ENCODE peak calls at places on chromosomes 11 and 22, in six cellular contexts. One of them, this sample, is unnamed.

GRCh38 chr11:120774591-120775386 is 249.1 kb upstream of the TBCEL start:
- DNase-seq in uterus: no peak
- DNase-seq in pancreas: no peak
- DNase-seq in PC-3: no peak
- DNase-seq in BE2C: no peak
- DNase-seq in prostate gland: no peak
- DNase-seq in this sample: no peak

GRCh38 chr11:82176365-82176764 is 557.3 kb downstream of the FAM181B start:
- DNase-seq in pancreas: no peak
- DNase-seq in BE2C: no peak
- DNase-seq in prostate gland: no peak
- DNase-seq in PC-3: no peak
- DNase-seq in uterus: no peak
- DNase-seq in this sample: no peak

GRCh38 chr11:111917788-111918187 is 925 bp upstream of the C11orf52 start:
- DNase-seq in prostate gland: no peak
- DNase-seq in uterus: no peak
- DNase-seq in PC-3: no peak
- DNase-seq in pancreas: no peak
- DNase-seq in BE2C: no peak
- DNase-seq in this sample: no peak

GRCh38 chr11:10459029-10459970 is 4.2 kb downstream of the AMPD3 start:
- DNase-seq in uterus: no peak
- DNase-seq in BE2C: no peak
- DNase-seq in PC-3: no peak
- DNase-seq in pancreas: no peak
- DNase-seq in prostate gland: no peak
- DNase-seq in this sample: no peak

GRCh38 chr22:36027960-36028645 is 521 bp downstream of the RBFOX2 start:
- DNase-seq in BE2C: no peak
- DNase-seq in uterus: no peak
- DNase-seq in pancreas: no peak
- DNase-seq in PC-3: peak; percentile 52
- DNase-seq in prostate gland: peak; percentile 19
- DNase-seq in this sample: peak; percentile 81

GRCh38 chr11:11436715-11437313 is 83.8 kb upstream of the CSNK2A3 start:
- DNase-seq in BE2C: no peak
- DNase-seq in prostate gland: no peak
- DNase-seq in uterus: peak; percentile 64
- DNase-seq in pancreas: peak; percentile 33
- DNase-seq in PC-3: no peak
- DNase-seq in this sample: no peak

GRCh38 chr11:9146477-9146876 is 55.1 kb upstream of the SCUBE2 start:
- DNase-seq in PC-3: no peak
- DNase-seq in prostate gland: no peak
- DNase-seq in uterus: no peak
- DNase-seq in pancreas: no peak
- DNase-seq in BE2C: no peak
- DNase-seq in this sample: no peak

GRCh38 chr11:77303328-77303727 is 1.8 kb upstream of the GDPD4 start:
- DNase-seq in prostate gland: no peak
- DNase-seq in uterus: no peak
- DNase-seq in PC-3: no peak
- DNase-seq in BE2C: no peak
- DNase-seq in pancreas: no peak
- DNase-seq in this sample: no peak

GRCh38 chr11:78251083-78251699 is 62.5 kb downstream of the USP35 start:
- DNase-seq in PC-3: peak; percentile 14
- DNase-seq in pancreas: no peak
- DNase-seq in prostate gland: no peak
- DNase-seq in uterus: no peak
- DNase-seq in BE2C: no peak
- DNase-seq in this sample: no peak

GRCh38 chr11:86115542-86116385 is 46.9 kb upstream of the PICALM start:
- DNase-seq in prostate gland: no peak
- DNase-seq in BE2C: no peak
- DNase-seq in uterus: no peak
- DNase-seq in pancreas: no peak
- DNase-seq in PC-3: peak; percentile 22
- DNase-seq in this sample: no peak

GRCh38 chr22:41544671-41545476 is 604 bp upstream of the POLR3H start:
- DNase-seq in PC-3: no peak
- DNase-seq in prostate gland: no peak
- DNase-seq in BE2C: no peak
- DNase-seq in uterus: no peak
- DNase-seq in pancreas: no peak
- DNase-seq in this sample: no peak

GRCh38 chr11:93542753-93543246 is 391 bp downstream of the SMCO4 start:
- DNase-seq in BE2C: no peak
- DNase-seq in uterus: peak; percentile 45
- DNase-seq in PC-3: no peak
- DNase-seq in pancreas: peak; percentile 49
- DNase-seq in prostate gland: no peak
- DNase-seq in this sample: peak; percentile 89

GRCh38 chr11:119436093-119436492 is 13.1 kb upstream of the THY1 start:
- DNase-seq in prostate gland: no peak
- DNase-seq in pancreas: no peak
- DNase-seq in uterus: no peak
- DNase-seq in PC-3: no peak
- DNase-seq in BE2C: no peak
- DNase-seq in this sample: no peak
- H3K4me1 ChIP-seq in prostate gland: no peaks in the 10 kb centered on the region
- H3K4me1 ChIP-seq in pancreas: no peaks in the 10 kb centered on the region
- H3K4me1 ChIP-seq in uterus: no peaks in the 10 kb centered on the region
- H3K4me1 ChIP-seq in PC-3: peaks cover 21% of the 10 kb centered on the region
- H3K4me1 ChIP-seq in BE2C: peaks cover 23% of the 10 kb centered on the region
- H3K4me1 ChIP-seq in this sample: peaks cover 3% of the 10 kb centered on the region

DNA sequence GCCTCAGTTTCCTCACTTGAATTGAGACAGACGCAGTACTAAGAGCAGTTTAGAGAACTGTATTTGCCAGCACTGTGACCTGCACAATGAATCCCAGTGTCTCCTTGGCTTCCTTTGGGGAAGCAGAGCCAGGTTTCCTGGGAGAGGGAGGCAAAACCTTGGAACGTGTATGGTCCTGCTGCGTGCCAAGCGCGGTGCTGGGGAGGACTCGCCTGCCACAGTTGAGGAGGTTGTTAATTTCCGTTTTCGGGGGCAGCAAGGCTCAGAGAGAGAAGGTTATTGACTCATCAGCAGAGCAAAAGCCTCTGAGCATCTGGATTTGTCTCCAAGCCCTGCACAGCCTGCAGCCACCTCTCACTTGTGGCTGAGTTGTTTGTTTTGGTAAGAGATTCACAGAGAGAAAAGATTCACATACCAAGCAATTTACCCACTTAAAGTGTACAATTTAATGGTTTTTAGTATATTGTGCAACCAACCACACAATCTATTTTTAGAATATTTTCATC is 10.8 kb downstream of the SYT12 start:
- DNase-seq in PC-3: peak; percentile 35
- DNase-seq in uterus: peak; percentile 69
- DNase-seq in BE2C: no peak
- DNase-seq in pancreas: no peak
- DNase-seq in prostate gland: no peak
- DNase-seq in this sample: no peak
- H3K4me3 ChIP-seq in PC-3: no peak overlapping the region
- H3K4me3 ChIP-seq in uterus: no peak overlapping the region
- H3K4me3 ChIP-seq in BE2C: no peak overlapping the region
- H3K4me3 ChIP-seq in pancreas: no peak overlapping the region
- H3K4me3 ChIP-seq in prostate gland: no peak overlapping the region
- H3K4me3 ChIP-seq in this sample: no peak overlapping the region

GRCh38 chr11:126347751-126348628 is 7.5 kb upstream of the ST3GAL4 start:
- DNase-seq in BE2C: peak; percentile 74
- DNase-seq in pancreas: no peak
- DNase-seq in uterus: no peak
- DNase-seq in prostate gland: no peak
- DNase-seq in PC-3: no peak
- DNase-seq in this sample: peak; percentile 74
- H3K4me1 ChIP-seq in BE2C: peaks cover 31% of the 10 kb centered on the region
- H3K4me1 ChIP-seq in pancreas: peaks cover 34% of the 10 kb centered on the region
- H3K4me1 ChIP-seq in uterus: peaks cover 13% of the 10 kb centered on the region
- H3K4me1 ChIP-seq in prostate gland: no peaks in the 10 kb centered on the region
- H3K4me1 ChIP-seq in PC-3: peaks cover 25% of the 10 kb centered on the region
- H3K4me1 ChIP-seq in this sample: peaks cover 10% of the 10 kb centered on the region

GRCh38 chr11:92224394-92225205 is at the start of gene FAT3:
- DNase-seq in uterus: peak; percentile 26
- DNase-seq in PC-3: no peak
- DNase-seq in pancreas: no peak
- DNase-seq in BE2C: peak; percentile 75
- DNase-seq in prostate gland: no peak
- DNase-seq in this sample: no peak
- H3K4me3 ChIP-seq in uterus: peak within 1 kb of the TSS; percentile 21
- H3K4me3 ChIP-seq in PC-3: no peak within 1 kb of the TSS
- H3K4me3 ChIP-seq in pancreas: peak within 1 kb of the TSS; percentile 7
- H3K4me3 ChIP-seq in BE2C: peak within 1 kb of the TSS; percentile 63
- H3K4me3 ChIP-seq in prostate gland: peak within 1 kb of the TSS; percentile 35
- H3K4me3 ChIP-seq in this sample: peak within 1 kb of the TSS; percentile 26

DNA sequence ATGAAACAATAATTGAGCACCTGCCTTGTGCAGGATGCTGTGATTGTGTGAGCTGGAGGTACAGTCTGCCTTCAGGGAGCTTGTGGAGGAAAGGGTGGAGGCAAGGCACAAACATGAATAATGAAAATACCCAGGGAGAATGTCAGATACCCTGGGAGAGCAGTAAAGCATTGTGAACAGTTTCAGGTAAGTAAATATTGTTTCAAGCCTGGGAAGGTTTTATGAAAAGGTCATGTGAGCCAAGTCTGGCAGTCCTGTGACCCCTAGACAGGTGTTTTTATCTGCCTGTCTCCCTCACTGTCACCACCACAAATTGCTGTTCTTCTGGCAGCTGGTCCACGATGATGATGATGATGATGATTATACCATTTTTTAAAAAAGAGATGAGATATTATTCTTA is 32.0 kb downstream of the SPECC1L start:
- DNase-seq in prostate gland: peak; percentile 29
- DNase-seq in uterus: no peak
- DNase-seq in BE2C: no peak
- DNase-seq in PC-3: no peak
- DNase-seq in pancreas: no peak
- DNase-seq in this sample: no peak
- H3K4me1 ChIP-seq in prostate gland: peaks cover 27% of the 10 kb centered on the region
- H3K4me1 ChIP-seq in uterus: no peaks in the 10 kb centered on the region
- H3K4me1 ChIP-seq in BE2C: peaks cover 5% of the 10 kb centered on the region
- H3K4me1 ChIP-seq in PC-3: peaks cover 39% of the 10 kb centered on the region
- H3K4me1 ChIP-seq in pancreas: peaks cover 45% of the 10 kb centered on the region
- H3K4me1 ChIP-seq in this sample: peaks cover 78% of the 10 kb centered on the region

GRCh38 chr11:57777969-57778317 is 16.3 kb downstream of the CTNND1 start:
- DNase-seq in uterus: no peak
- DNase-seq in prostate gland: peak; percentile 44
- DNase-seq in pancreas: no peak
- DNase-seq in BE2C: no peak
- DNase-seq in PC-3: peak; percentile 78
- DNase-seq in this sample: no peak

GRCh38 chr11:57776577-57776976 is 15.0 kb downstream of the CTNND1 start:
- DNase-seq in pancreas: no peak
- DNase-seq in prostate gland: no peak
- DNase-seq in uterus: no peak
- DNase-seq in PC-3: peak; percentile 34
- DNase-seq in BE2C: no peak
- DNase-seq in this sample: no peak

GRCh38 chr11:57778318-57779037 is 16.9 kb downstream of the CTNND1 start:
- DNase-seq in pancreas: peak; percentile 89
- DNase-seq in BE2C: peak; percentile 72
- DNase-seq in prostate gland: peak; percentile 91
- DNase-seq in uterus: peak; percentile 82
- DNase-seq in PC-3: peak; percentile 99
- DNase-seq in this sample: peak; percentile 79

GRCh38 chr11:57781529-57781943 is 19.9 kb downstream of the CTNND1 start:
- DNase-seq in pancreas: peak; percentile 81
- DNase-seq in BE2C: no peak
- DNase-seq in PC-3: peak; percentile 96
- DNase-seq in prostate gland: peak; percentile 85
- DNase-seq in uterus: no peak
- DNase-seq in this sample: no peak

GRCh38 chr11:57779275-57779674 is 17.7 kb downstream of the CTNND1 start:
- DNase-seq in prostate gland: peak; percentile 74
- DNase-seq in BE2C: no peak
- DNase-seq in uterus: no peak
- DNase-seq in pancreas: peak; percentile 47
- DNase-seq in PC-3: peak; percentile 82
- DNase-seq in this sample: no peak
- H3K4me3 ChIP-seq in prostate gland: no peak overlapping the region
- H3K4me3 ChIP-seq in BE2C: no peak overlapping the region
- H3K4me3 ChIP-seq in uterus: no peak overlapping the region
- H3K4me3 ChIP-seq in pancreas: no peak overlapping the region
- H3K4me3 ChIP-seq in PC-3: peak overlapping the region; percentile 60
- H3K4me3 ChIP-seq in this sample: no peak overlapping the region

This sample was measured in spleen.